ENCODE peak calls at places on chromosomes 13 and 19, in five cellular contexts. J is dorsolateral prefrontal cortex, P is heart right ventricle, H is neural crest cell, K is Calu3. V is an unnamed sample.

GRCh38 chr13:40483601-40484000 is 182.8 kb downstream of the FOXO1 start:
- DNase-seq in J (peak), P (peak), H (no peak), K (no peak), V (no peak)

GRCh38 chr19:40523322-40524047 is 53.2 kb upstream of the SHKBP1 start:
- DNase-seq in J (peak), P (peak), H (peak), K (peak), V (peak)

GRCh38 chr13:38328699-38329098 is 21.0 kb upstream of the UFM1 start:
- DNase-seq in J (no peak), P (no peak), H (no peak), K (no peak), V (no peak)

GRCh38 chr13:111210945-111211469 is 95.9 kb downstream of the ARHGEF7 start:
- DNase-seq in J (no peak), P (no peak), H (no peak), K (no peak), V (no peak)

GRCh38 chr13:113469582-113469981 is 16.3 kb upstream of the ADPRHL1 start:
- DNase-seq in J (no peak), P (no peak), H (no peak), K (no peak), V (no peak)

GRCh38 chr13:90630716-90631115 is 716.8 kb upstream of the MIR17HG start:
- DNase-seq in J (no peak), P (no peak), H (no peak), K (no peak), V (no peak)

GRCh38 chr13:24306632-24307031 is 2.7 kb upstream of the C1QTNF9 start:
- DNase-seq in J (no peak), P (no peak), H (no peak), K (no peak), V (no peak)

GRCh38 chr19:27918818-27919217 is 1294.1 kb downstream of the UQCRFS1 start:
- DNase-seq in J (no peak), P (no peak), H (no peak), K (no peak), V (no peak)

GRCh38 chr13:23743717-23744116 is 145.5 kb downstream of the MIPEP start:
- DNase-seq in J (no peak), P (no peak), H (no peak), K (no peak), V (no peak)

GRCh38 chr13:44311011-44311481 is 62.6 kb upstream of the SERP2 start:
- DNase-seq in J (no peak), P (no peak), H (no peak), K (peak), V (no peak)

GRCh38 chr19:28737021-28737525 is 475.9 kb downstream of the UQCRFS1 start:
- DNase-seq in J (no peak), P (no peak), H (no peak), K (peak), V (no peak)

GRCh38 chr13:79936368-79937136 is 404.4 kb downstream of the SPRY2 start:
- DNase-seq in J (peak), P (no peak), H (no peak), K (peak), V (no peak)

GRCh38 chr19:44648536-44649370 is 5.0 kb downstream of the PVR start:
- DNase-seq in J (no peak), P (no peak), H (no peak), K (no peak), V (no peak)

GRCh38 chr13:108270442-108270841 is 924 bp downstream of the TNFSF13B start:
- DNase-seq in J (no peak), P (no peak), H (no peak), K (no peak), V (no peak)

GRCh38 chr19:10214784-10215183 is 16.3 kb downstream of the S1PR2 start:
- DNase-seq in J (no peak), P (no peak), H (no peak), K (no peak), V (no peak)

GRCh38 chr19:16320987-16321386 is 3.6 kb upstream of the KLF2 start:
- DNase-seq in J (no peak), P (no peak), H (no peak), K (no peak), V (no peak)

GRCh38 chr19:51615991-51616390 is 14.2 kb downstream of the SIGLEC5 start:
- DNase-seq in J (no peak), P (no peak), H (no peak), K (no peak), V (no peak)

GRCh38 chr13:73833331-73834070 is 300.7 kb downstream of the KLF12 start:
- DNase-seq in J (no peak), P (no peak), H (no peak), K (no peak), V (no peak)

GRCh38 chr19:51398096-51398704 is 7.8 kb upstream of the C19orf84 start:
- DNase-seq in J (no peak), P (no peak), H (no peak), K (no peak), V (no peak)

GRCh38 chr19:11278670-11279069 is 16.3 kb upstream of the DOCK6 start:
- DNase-seq in J (no peak), P (no peak), H (no peak), K (no peak), V (no peak)

GRCh38 chr13:36069881-36070366 is 61.3 kb downstream of the DCLK1 start:
- DNase-seq in J (no peak), P (no peak), H (no peak), K (no peak), V (no peak)

GRCh38 chr19:12841094-12841493 is 2.8 kb downstream of the MAST1 start:
- DNase-seq in J (peak), P (no peak), H (peak), K (no peak), V (no peak)

GRCh38 chr13:75368167-75368566 is 113.8 kb downstream of the TBC1D4 start:
- DNase-seq in J (no peak), P (no peak), H (no peak), K (no peak), V (no peak)

GRCh38 chr13:75365724-75366173 is 116.2 kb downstream of the TBC1D4 start:
- DNase-seq in J (no peak), P (no peak), H (no peak), K (no peak), V (no peak)

GRCh38 chr13:75364131-75364713 is 117.7 kb downstream of the TBC1D4 start:
- DNase-seq in J (no peak), P (no peak), H (no peak), K (no peak), V (no peak)

GRCh38 chr13:75363371-75363770 is 118.6 kb downstream of the TBC1D4 start:
- DNase-seq in J (no peak), P (no peak), H (no peak), K (no peak), V (no peak)

DNA sequence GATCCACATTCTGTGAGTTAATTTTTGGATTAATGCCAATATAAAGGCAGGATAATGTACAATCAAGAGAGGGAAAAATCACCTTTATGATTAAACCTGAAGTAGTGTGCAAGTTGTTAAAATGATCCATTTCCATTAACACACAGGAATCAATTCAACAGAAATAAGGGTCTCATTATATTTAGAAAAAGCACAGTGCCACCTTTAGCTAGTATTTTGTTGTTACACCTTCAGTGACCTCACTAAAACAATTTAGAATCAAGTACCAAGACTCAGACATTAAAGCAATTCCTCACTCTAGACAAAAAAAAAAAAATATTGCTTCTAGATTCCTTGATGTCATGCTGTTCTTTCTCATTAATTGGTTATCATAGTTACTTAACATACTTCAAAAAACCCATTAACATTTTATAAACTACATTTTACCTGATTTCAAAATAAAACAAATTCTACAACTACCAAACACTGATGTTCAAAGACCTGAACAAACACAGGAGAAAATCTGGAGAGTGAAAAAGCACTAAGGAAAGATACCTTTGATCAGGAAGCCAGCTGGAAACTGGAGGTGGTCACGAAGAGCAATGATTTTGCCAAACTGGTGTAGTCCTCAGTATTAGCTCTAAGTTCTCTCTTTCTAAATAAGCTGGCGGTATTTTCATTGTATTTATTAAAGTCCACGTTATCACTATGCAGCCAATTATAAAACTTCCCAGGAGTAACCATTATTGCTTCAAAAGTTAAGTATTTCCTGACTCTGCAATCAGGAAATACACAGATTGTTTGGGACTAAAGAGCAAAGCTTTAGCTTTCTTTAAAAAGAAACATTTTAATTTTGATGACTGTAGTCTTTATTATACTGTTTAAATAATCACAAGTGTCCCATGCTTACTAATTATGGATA is 115.3 kb downstream of the TBC1D4 start:
- DNase-seq in J (no peak), P (no peak), H (no peak), K (no peak), V (no peak)
- TF ChIP-seq CTCF in J (no peak), P (no peak), H (no peak), K (no peak), V (no peak)

GRCh38 chr19:54035215-54036178 is 28.2 kb downstream of the VSTM1 start:
- DNase-seq in J (no peak), P (no peak), H (no peak), K (no peak), V (no peak)

GRCh38 chr19:54029930-54030490 is 33.7 kb downstream of the VSTM1 start:
- DNase-seq in J (peak), P (peak), H (peak), K (peak), V (peak)

GRCh38 chr19:54026656-54027055 is 35.2 kb downstream of the CACNG6 start:
- DNase-seq in J (no peak), P (no peak), H (no peak), K (no peak), V (no peak)

GRCh38 chr19:54030895-54031586 is 32.7 kb downstream of the VSTM1 start:
- DNase-seq in J (no peak), P (no peak), H (no peak), K (peak), V (no peak)
- TF ChIP-seq CTCF in J (peak), P (peak), H (peak), K (peak), V (no peak)

DNA sequence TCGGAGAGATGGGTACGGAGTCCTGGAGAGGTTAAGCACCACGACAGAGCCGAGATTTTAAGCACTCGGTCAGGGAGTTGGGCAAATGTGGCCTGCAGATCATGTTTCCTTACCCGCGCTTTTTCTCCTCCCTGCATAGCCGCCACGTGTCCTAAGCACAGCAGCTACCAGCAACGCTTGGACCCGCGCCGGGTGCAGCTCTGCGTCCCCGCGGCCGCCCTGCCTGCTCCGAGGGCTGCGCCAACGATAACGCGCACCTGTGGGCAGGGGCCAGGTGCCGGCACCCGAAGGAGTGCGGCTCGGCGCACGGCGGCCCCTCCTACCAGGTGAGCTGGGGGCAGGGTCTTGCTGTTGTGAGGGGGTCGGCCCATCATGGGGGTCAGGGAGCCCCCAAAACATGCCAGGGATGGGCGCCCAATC is 24.8 kb upstream of the FXYD3 start:
- DNase-seq in J (peak), P (no peak), H (no peak), K (peak), V (no peak)
- TF ChIP-seq CTCF in J (peak), P (no peak), H (peak), K (no peak), V (peak)

GRCh38 chr13:29543230-29544215 is 52.0 kb downstream of the SLC7A1 start:
- DNase-seq in J (no peak), P (no peak), H (no peak), K (peak), V (no peak)
- TF ChIP-seq CTCF in J (no peak), P (no peak), H (no peak), K (no peak), V (no peak)

DNA sequence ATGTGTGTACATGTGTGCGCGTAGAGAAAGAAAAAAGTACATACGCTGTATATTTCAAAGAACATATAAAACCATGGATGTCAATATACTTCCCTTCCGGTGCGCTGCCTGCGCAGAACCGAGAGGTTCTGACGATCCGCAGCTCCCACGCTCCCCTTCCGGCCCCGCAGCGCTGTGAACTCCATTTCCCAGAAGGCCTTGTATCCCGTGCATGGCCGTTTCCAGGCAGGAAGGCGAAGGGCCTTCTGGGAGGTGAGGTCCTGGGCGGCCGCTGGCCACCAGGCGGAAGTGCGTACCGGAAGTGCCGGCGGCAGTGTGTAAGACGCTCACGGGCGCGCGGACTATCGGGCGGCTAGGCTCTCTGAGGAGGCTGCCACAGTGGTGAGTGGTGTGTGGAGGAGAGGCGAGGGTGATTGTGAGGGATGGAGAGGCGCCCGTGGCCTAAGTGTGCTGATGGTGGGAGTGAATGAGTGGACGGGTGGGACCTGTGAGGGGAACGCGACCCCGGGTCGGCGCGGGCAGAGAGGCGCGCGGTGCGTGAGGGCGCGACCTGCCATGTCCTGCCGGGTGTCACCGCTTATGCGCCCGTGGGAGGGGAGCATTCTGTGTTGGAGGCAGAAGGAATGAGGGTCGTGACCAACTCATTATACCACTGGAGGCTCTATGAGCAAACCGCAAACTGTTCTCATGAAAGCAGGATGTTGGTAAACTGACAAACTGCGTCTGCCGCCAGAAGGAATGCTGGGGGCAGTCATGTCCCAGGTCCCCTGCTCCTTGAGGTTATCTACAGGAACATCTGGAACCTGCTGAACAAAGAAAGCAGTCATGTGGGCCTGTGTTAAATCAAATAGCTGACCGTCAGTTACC is at the start of gene ERVK3-1:
- DNase-seq in J (peak), P (peak), H (peak), K (peak), V (peak)
- TF ChIP-seq CTCF in J (peak), P (peak), H (peak), K (no peak), V (no peak)

DNA sequence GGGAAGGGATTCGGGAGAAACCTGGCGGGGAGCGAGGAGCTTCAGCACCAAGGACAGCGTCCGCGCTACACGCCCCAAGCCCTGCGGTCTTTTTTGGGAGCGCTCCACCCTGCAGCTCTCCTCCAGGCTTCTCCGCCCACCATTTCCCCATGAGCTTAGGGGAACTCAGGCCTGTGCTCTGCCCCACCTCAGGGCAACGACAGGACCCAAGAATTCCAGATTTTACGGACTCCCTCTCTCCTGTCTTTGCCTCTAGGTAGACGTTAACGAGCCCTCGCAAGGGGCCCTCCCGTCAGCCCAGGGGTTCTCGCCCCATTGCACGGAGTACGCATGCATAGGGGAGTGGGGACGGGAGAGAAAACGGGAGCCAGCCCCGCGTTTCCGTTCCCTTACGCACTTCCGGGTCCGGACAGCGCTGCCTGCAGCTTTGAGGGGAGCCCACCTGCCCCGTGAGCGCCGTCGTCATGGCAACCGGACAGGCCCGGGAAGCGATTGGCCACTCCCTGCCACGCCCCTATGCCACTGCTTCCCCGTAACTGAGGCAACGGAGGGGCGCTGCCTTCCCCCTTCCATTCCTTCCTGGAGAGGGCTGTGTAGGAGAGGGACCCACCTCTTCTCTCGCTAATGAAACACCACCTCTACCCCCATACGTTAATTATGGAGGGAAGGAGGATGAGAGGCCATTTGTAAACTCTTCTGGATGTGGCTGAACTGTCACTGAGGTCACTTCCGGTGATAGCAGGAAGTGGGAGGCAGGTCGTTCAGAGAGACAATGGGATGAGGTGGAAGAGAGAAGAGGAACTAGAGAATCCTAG is 20.8 kb downstream of the NOVA2 start:
- DNase-seq in J (no peak), P (peak), H (peak), K (peak), V (peak)
- TF ChIP-seq CTCF in J (no peak), P (no peak), H (no peak), K (no peak), V (no peak)

GRCh38 chr19:33374406-33374703 is 846 bp downstream of the CEBPG start:
- DNase-seq in J (no peak), P (no peak), H (no peak), K (no peak), V (no peak)
- TF ChIP-seq CTCF in J (no peak), P (no peak), H (no peak), K (no peak), V (no peak)

GRCh38 chr13:20118268-20119140 is 42.3 kb downstream of the GJA3 start:
- DNase-seq in J (peak), P (peak), H (peak), K (peak), V (no peak)
- TF ChIP-seq CTCF in J (no peak), P (no peak), H (peak), K (no peak), V (no peak)

V was measured in natural killer cell.